ENCODE peak calls at places on chromosome 19, in five cellular contexts. Q, Z, K, R and H are unnamed samples. For H3K4me1, the result is how much of the 10 kb centered on the place peaks cover.

GRCh38 chr19:43476606-43477005 is 11.2 kb upstream of the LYPD3 start:
- DNase-seq in Q (no peak), Z (no peak), K (no peak), R (no peak), H (no peak)

GRCh38 chr19:41298327-41298964 is 11.5 kb upstream of the CCDC97 start:
- DNase-seq in Q (peak), Z (peak), K (no peak), R (no peak), H (peak)

GRCh38 chr19:58395220-58395978 is at the start of gene RNF225:
- DNase-seq in Q (no peak), Z (no peak), K (no peak), R (peak), H (no peak)

GRCh38 chr19:18737337-18737953 is 53.7 kb downstream of the COMP start:
- DNase-seq in Q (no peak), Z (no peak), K (peak), R (no peak), H (no peak)

GRCh38 chr19:6056801-6057650 is 53.3 kb downstream of the RFX2 start:
- DNase-seq in Q (peak), Z (peak), K (no peak), R (peak), H (peak)

GRCh38 chr19:28296506-28296905 is 916.4 kb downstream of the UQCRFS1 start:
- DNase-seq in Q (no peak), Z (no peak), K (no peak), R (no peak), H (no peak)

GRCh38 chr19:6088677-6089063 is 21.6 kb downstream of the RFX2 start:
- DNase-seq in Q (no peak), Z (no peak), K (no peak), R (no peak), H (no peak)

GRCh38 chr19:5949792-5950305 is 28.1 kb downstream of the RANBP3 start:
- DNase-seq in Q (peak), Z (peak), K (no peak), R (no peak), H (peak)

GRCh38 chr19:56927294-56927693 is 86.8 kb upstream of the PEG3 start:
- DNase-seq in Q (no peak), Z (no peak), K (no peak), R (no peak), H (no peak)

GRCh38 chr19:58570770-58571574 is 2.2 kb downstream of the MZF1 start:
- DNase-seq in Q (peak), Z (no peak), K (no peak), R (no peak), H (peak)

GRCh38 chr19:280541-281007 is 10.6 kb downstream of the PLPP2 start:
- DNase-seq in Q (no peak), Z (no peak), K (peak), R (no peak), H (no peak)

GRCh38 chr19:1069009-1069779 is 2.2 kb downstream of the ARHGAP45 start:
- DNase-seq in Q (peak), Z (peak), K (no peak), R (no peak), H (peak)

GRCh38 chr19:8459520-8460260 is 14.9 kb downstream of the HNRNPM start:
- DNase-seq in Q (no peak), Z (no peak), K (no peak), R (peak), H (no peak)
- H3K27ac ChIP-seq in Q (peak), Z (peak), K (peak), R (peak), H (peak)

GRCh38 chr19:4371898-4372629 is 28.3 kb downstream of the SH3GL1 start:
- DNase-seq in Q (no peak), Z (no peak), K (no peak), R (no peak), H (no peak)

GRCh38 chr19:4373601-4374441 is 26.5 kb downstream of the SH3GL1 start:
- DNase-seq in Q (peak), Z (no peak), K (no peak), R (no peak), H (peak)

GRCh38 chr19:4374451-4375163 is 25.7 kb downstream of the SH3GL1 start:
- DNase-seq in Q (peak), Z (peak), K (no peak), R (peak), H (peak)

GRCh38 chr19:4371209-4371897 is 28.0 kb downstream of the MPND start:
- DNase-seq in Q (no peak), Z (no peak), K (no peak), R (no peak), H (no peak)

GRCh38 chr19:4372630-4373367 is 27.5 kb downstream of the SH3GL1 start:
- DNase-seq in Q (no peak), Z (no peak), K (no peak), R (no peak), H (no peak)
- H3K4me1 ChIP-seq in Q (half or more), Z (half or more), K (under half), R (half or more), H (half or more)

GRCh38 chr19:13018037-13018914 is 23.0 kb downstream of the NFIX start:
- DNase-seq in Q (peak), Z (no peak), K (peak), R (no peak), H (peak)

GRCh38 chr19:13019330-13019729 is 24.1 kb downstream of the NFIX start:
- DNase-seq in Q (no peak), Z (no peak), K (no peak), R (no peak), H (no peak)

GRCh38 chr19:13016245-13016627 is 21.0 kb downstream of the NFIX start:
- DNase-seq in Q (no peak), Z (no peak), K (no peak), R (no peak), H (no peak)

GRCh38 chr19:13016628-13017305 is 21.5 kb downstream of the NFIX start:
- DNase-seq in Q (no peak), Z (no peak), K (peak), R (no peak), H (no peak)

GRCh38 chr19:13017306-13018036 is 22.2 kb downstream of the NFIX start:
- DNase-seq in Q (no peak), Z (no peak), K (no peak), R (no peak), H (peak)
- H3K4me3 ChIP-seq in Q (no peak), Z (no peak), K (no peak), R (no peak), H (no peak)

GRCh38 chr19:2154587-2155075 is 3.3 kb upstream of the AP3D1 start:
- DNase-seq in Q (no peak), Z (no peak), K (no peak), R (no peak), H (no peak)
- H3K27ac ChIP-seq in Q (no peak), Z (no peak), K (no peak), R (no peak), H (no peak)

DNA sequence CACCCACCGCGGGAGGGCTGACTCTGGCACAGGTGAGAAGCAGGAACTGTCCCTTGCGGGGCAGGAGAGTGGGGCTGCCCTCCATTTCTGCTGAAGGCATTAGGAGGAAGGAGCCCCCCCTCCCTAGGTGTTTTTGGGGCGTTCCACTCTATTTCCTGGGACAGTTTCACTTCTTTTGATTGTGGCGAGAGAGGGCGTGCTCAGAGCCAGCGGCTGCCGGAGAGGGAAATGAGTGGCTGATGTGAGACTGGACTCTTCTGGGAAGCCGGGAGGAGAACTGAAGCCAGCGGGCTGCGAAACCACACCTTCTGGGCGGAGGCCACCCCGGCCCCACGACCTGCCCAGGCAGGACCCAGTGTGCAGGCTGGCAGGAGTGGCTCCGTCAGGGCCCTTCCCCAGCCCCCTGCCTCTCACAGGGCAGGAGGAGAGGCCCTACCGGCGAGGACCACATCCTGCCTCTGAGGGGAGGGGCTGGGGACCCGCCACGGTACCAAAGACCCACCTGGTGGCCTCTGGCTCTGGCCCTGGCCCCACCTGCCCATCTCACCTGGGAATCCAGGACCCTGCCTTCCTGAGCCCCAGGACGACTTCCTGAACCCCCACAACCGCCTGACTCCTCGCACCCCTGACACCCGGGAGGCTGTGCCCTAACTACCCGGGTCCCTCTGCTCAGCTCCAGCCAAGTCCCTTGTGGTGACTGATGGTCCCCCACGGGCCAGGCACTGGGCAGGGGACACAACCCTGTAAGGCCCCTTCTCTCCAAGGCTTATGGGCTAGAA is 25.9 kb downstream of the MPND start:
- DNase-seq in Q (peak), Z (peak), K (peak), R (no peak), H (peak)
- H3K4me1 ChIP-seq in Q (under half), Z (under half), K (under half), R (under half), H (under half)

GRCh38 chr19:17686592-17687042 is 1.5 kb downstream of the UNC13A start:
- DNase-seq in Q (peak), Z (no peak), K (peak), R (peak), H (peak)
- H3K4me3 ChIP-seq in Q (no peak), Z (no peak), K (peak), R (peak), H (peak)

GRCh38 chr19:7202888-7203287 is 91.3 kb downstream of the INSR start:
- DNase-seq in Q (no peak), Z (no peak), K (no peak), R (no peak), H (no peak)
- H3K27ac ChIP-seq in Q (no peak), Z (no peak), K (no peak), R (no peak), H (no peak)

GRCh38 chr19:15317392-15318011 is 14.8 kb downstream of the BRD4 start:
- DNase-seq in Q (no peak), Z (no peak), K (no peak), R (no peak), H (peak)

GRCh38 chr19:15316498-15316897 is 15.8 kb downstream of the BRD4 start:
- DNase-seq in Q (no peak), Z (no peak), K (no peak), R (no peak), H (no peak)

GRCh38 chr19:15315101-15315500 is 17.2 kb downstream of the BRD4 start:
- DNase-seq in Q (no peak), Z (no peak), K (no peak), R (no peak), H (no peak)

GRCh38 chr19:15320118-15320517 is 12.2 kb downstream of the BRD4 start:
- DNase-seq in Q (no peak), Z (no peak), K (no peak), R (no peak), H (no peak)

DNA sequence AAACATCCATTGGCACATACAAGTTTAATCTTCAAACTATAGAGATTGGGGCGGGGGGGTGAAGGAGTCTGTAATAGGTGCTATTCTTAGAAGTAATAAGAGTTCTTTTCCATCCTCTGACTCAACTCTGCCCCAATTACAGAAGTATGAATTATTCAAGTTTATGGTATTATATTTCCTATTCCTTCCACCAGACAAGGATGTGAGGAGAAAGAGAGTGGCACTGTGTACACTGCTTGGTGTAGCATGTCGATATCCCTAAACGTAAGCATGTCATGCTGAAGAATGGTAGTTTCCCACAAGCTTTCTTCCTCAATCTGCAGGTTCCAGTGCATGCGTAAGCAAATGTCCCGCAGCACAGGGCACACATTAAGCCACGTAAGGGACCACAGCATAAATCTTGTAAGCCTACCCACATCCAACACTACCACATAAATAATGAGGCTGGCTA is 14.1 kb downstream of the BRD4 start:
- DNase-seq in Q (no peak), Z (no peak), K (no peak), R (no peak), H (no peak)
- H3K4me1 ChIP-seq in Q (half or more), Z (under half), K (under half), R (half or more), H (under half)

DNA sequence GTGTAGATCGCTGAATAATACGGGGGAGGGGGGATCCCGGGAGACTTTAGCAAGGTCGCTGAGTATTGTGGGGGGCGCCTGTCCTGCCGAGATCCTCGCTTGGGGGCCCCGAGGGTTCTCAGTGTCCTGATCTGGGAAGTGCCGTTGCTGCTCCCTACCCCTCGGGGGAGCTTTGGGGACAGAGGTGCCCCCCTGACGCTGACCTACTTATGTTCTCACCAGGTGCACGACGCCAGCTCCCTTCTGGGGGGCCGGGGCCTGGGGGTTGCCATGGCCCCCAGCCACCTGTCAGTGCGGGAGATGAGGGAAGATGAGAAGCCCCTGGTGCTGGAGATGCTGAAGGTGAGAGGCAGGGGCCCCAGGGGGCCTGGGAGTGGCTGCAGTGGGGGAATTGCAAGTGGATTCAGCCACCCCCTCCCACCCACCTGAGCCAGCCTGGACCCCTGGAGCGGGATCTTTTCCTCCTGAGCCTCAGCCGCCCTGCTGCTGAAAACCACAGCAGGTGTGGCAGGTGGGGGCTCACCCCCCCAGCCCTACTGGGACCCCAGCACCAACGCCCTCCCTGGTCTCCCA is 537 bp downstream of the NAT14 start:
- DNase-seq in Q (no peak), Z (no peak), K (no peak), R (no peak), H (no peak)
- H3K4me3 ChIP-seq in Q (peak), Z (peak), K (peak), R (peak), H (peak)